ENCODE peak calls at places on chromosomes 4 and X, in five cellular contexts. P is IMR-90, V is HCT116, F is heart left ventricle, K is testis. J is an unnamed sample.

GRCh38 chr4:83858121-83858520 is 322.2 kb downstream of the GPAT3 start:
- DNase-seq in P (peak), V (no peak), F (no peak), K (no peak), J (no peak)

GRCh38 chr4:6360385-6360784 is 90.7 kb downstream of the WFS1 start:
- DNase-seq in P (no peak), V (no peak), F (no peak), K (no peak), J (no peak)

GRCh38 chrX:20374866-20375530 is 108.3 kb upstream of the RPS6KA3 start:
- DNase-seq in P (no peak), V (no peak), F (no peak), K (no peak), J (no peak)

GRCh38 chrX:23896983-23897382 is 10.8 kb downstream of the APOO start:
- DNase-seq in P (no peak), V (no peak), F (no peak), K (no peak), J (no peak)

GRCh38 chr4:184684491-184685189 is 35.1 kb downstream of the PRIMPOL start:
- DNase-seq in P (peak), V (no peak), F (no peak), K (no peak), J (no peak)

GRCh38 chr4:25234390-25235367 is 846 bp downstream of the PI4K2B start:
- DNase-seq in P (peak), V (peak), F (peak), K (peak), J (peak)

GRCh38 chrX:104372547-104372946 is 117.8 kb upstream of the ESX1 start:
- DNase-seq in P (no peak), V (no peak), F (no peak), K (no peak), J (no peak)

GRCh38 chr4:114464873-114465272 is 133.7 kb upstream of the UGT8 start:
- DNase-seq in P (peak), V (no peak), F (no peak), K (no peak), J (no peak)

GRCh38 chrX:7941390-7942042 is 14.3 kb upstream of the PNPLA4 start:
- DNase-seq in P (peak), V (no peak), F (no peak), K (peak), J (no peak)

GRCh38 chr4:11376571-11376970 is 52.1 kb downstream of the HS3ST1 start:
- DNase-seq in P (no peak), V (no peak), F (no peak), K (no peak), J (no peak)

GRCh38 chr4:152045781-152046571 is 285.2 kb upstream of the GATB start:
- DNase-seq in P (no peak), V (peak), F (peak), K (peak), J (peak)

GRCh38 chrX:99914676-99915075 is 495.4 kb downstream of the PCDH19 start:
- DNase-seq in P (no peak), V (no peak), F (no peak), K (no peak), J (no peak)

GRCh38 chr4:54229631-54230478 is 762 bp downstream of the PDGFRA start:
- DNase-seq in P (peak), V (no peak), F (no peak), K (no peak), J (no peak)

GRCh38 chr4:158788608-158789007 is 19.8 kb downstream of the FNIP2 start:
- DNase-seq in P (no peak), V (no peak), F (no peak), K (no peak), J (no peak)

GRCh38 chr4:89254847-89255246 is 52.8 kb downstream of the GPRIN3 start:
- DNase-seq in P (peak), V (peak), F (no peak), K (peak), J (no peak)

GRCh38 chr4:1502976-1503375 is 96.7 kb upstream of the NKX1-1 start:
- DNase-seq in P (no peak), V (no peak), F (peak), K (no peak), J (no peak)

GRCh38 chr4:96293806-96294205 is 453.9 kb downstream of the PDHA2 start:
- DNase-seq in P (no peak), V (no peak), F (no peak), K (no peak), J (no peak)

GRCh38 chrX:64850371-64851082 is 125.7 kb downstream of the ZC4H2 start:
- DNase-seq in P (no peak), V (no peak), F (no peak), K (no peak), J (no peak)

GRCh38 chrX:102517331-102517730 is 792 bp upstream of the TMSB15A start:
- DNase-seq in P (peak), V (no peak), F (no peak), K (no peak), J (no peak)

GRCh38 chr4:38795087-38795486 is 9.5 kb downstream of the TLR1 start:
- DNase-seq in P (no peak), V (no peak), F (no peak), K (no peak), J (no peak)

DNA sequence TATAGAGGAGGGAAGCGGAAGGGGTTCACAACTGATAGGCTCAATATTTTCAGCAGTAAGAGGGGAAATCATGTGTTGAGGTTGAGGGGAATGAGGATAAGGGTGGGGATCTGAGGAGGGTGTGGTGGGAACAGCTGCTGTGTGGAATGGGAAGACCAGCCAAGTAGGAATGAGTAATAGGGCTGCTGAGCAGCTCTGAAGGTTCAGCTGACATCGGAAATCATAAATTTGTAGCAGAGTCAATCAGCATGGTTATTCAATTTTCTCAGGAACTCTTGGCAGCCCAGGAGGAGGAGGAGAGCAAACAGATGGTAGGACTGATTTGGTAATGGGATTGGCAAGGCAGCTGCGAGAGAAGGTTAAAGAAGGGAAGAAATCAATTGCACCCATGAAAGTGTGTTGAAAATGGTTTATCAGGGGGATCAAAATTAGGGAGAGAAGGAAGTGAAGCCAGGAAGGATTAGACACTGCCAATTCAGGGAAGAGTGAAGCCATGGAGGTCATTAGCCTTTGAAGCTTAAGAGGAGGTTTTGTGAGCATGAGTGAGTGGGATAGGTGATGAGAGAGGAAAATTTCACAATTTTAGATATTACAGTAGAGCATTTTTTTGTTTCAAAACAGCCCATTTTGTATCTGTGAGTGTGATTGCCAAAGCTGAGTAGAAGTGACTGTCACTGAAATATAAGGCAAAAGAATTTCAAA is 82.6 kb downstream of the PCDH7 start:
- DNase-seq in P (peak), V (peak), F (no peak), K (no peak), J (no peak)
- TF ChIP-seq CTCF in P (no peak), V (no peak), F (no peak), K (no peak), J (no peak)

DNA sequence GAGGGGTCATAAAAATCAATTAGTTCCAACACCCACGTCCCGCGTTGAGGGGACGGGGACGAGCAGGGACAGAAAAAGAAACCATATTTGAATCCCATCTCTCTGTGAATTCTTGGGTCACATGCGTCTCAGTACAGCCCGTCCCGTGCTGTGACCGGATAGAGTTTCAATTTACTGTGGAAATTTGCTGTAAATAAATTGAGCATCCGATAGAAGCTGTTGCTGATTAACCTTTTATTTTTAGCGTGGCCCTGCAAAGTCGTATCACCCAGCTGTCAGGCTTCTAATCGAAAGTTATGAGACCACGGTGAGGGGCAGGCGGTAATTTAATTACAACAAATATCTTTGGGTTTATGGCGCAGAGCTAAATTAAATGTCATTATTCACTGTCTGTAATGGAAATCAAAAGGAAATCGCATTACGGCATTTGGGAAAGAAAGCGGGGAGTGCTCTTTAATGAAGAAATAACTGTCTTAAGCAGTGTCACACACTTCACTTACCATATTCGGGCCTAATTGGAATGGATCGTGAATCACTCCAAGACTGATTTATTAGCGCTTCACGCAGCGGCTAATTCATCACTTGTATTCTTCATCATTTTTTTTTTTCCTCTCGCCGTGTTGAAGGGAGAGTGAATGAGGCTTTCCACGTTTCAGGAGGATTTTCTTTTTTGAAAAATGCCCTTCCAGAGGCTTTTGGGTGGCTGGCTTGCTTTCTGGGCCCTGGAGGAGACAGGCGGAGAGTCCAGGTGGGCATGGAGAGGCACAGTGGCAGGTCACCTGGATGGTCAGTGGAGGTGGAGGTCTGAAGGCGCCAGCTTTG is 7.3 kb downstream of the SHOX start:
- DNase-seq in P (no peak), V (no peak), F (no peak), K (no peak), J (no peak)
- H3K4me3 ChIP-seq in P (no peak), V (no peak), F (peak), K (no peak), J (no peak)

GRCh38 chrX:134158821-134159512 is 78.0 kb upstream of the CCDC160 start:
- DNase-seq in P (no peak), V (no peak), F (no peak), K (no peak), J (no peak)

GRCh38 chrX:134163836-134164235 is 73.1 kb upstream of the CCDC160 start:
- DNase-seq in P (no peak), V (no peak), F (no peak), K (no peak), J (no peak)

GRCh38 chrX:134162032-134162431 is 75.0 kb upstream of the CCDC160 start:
- DNase-seq in P (no peak), V (no peak), F (no peak), K (no peak), J (peak)

DNA sequence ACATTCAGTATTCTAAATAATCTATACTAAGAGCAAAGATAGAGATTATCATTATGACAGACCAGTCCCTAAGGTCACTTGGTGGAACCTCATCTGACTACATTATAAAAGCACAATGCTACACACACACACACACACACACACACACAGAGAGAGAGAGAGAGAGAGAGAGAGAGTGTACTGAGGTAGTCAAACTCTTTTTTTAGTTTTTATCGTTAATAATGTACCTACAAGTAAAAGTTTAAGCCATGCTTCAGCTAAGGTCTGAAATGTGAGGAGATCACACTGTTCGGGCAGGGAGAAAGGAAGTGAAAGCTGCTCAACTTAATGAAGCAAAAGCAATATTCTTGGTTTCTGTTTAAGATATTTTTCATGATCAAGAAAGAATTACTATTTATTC is 75.8 kb upstream of the CCDC160 start:
- DNase-seq in P (no peak), V (no peak), F (no peak), K (no peak), J (no peak)
- TF ChIP-seq POLR2A in P (no peak), V (no peak), F (no peak), K (no peak), J (no peak)

DNA sequence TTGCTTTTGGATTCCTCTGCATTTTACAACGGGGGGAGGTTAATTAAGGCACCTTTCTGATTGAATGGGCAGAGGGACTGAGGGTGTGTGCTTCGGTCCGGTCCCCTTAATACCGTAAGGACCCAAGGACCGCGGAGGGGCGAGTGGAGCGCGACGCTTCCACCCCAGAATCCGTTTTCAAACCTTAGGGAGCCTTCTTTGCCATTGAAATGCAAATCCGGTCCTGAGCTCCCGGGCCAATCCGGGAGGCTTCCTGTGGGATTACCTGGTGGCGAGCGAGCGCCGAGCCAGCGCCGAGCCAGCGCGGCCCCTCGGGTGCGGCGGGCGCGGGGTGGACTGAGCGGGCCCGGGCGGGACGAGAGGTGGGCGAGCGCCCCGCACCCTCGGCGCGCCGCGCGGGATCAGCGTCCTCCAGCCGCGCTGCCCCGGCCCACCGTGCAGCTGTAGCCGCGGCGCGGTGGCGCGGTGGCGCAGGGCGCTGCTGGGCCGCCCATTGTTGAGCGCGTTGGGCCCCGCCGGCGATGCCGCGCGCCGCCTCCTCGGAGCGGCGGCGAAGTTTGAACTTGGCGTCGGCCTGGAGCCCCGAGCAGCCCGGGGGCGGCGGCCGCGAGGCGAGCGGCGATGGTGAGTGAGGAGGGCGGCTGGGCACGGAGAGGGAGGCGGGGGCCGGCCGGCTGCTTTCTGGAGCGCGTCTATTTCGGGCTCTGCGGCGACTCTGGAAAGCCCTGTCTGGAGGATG is 208.7 kb downstream of the SOWAHB start:
- DNase-seq in P (peak), V (peak), F (peak), K (peak), J (peak)
- TF ChIP-seq CTCF in P (peak), V (no peak), F (no peak), K (no peak), J (no peak)

GRCh38 chr4:48194986-48195773 is 61.1 kb upstream of the TXK start:
- DNase-seq in P (peak), V (no peak), F (no peak), K (no peak), J (no peak)

GRCh38 chr4:48193921-48194320 is 59.9 kb upstream of the TXK start:
- DNase-seq in P (no peak), V (no peak), F (no peak), K (no peak), J (no peak)

GRCh38 chr4:48191758-48192157 is 57.7 kb upstream of the TXK start:
- DNase-seq in P (no peak), V (no peak), F (no peak), K (no peak), J (no peak)

GRCh38 chr4:48190839-48191238 is 56.8 kb upstream of the TXK start:
- DNase-seq in P (no peak), V (no peak), F (no peak), K (no peak), J (no peak)

DNA sequence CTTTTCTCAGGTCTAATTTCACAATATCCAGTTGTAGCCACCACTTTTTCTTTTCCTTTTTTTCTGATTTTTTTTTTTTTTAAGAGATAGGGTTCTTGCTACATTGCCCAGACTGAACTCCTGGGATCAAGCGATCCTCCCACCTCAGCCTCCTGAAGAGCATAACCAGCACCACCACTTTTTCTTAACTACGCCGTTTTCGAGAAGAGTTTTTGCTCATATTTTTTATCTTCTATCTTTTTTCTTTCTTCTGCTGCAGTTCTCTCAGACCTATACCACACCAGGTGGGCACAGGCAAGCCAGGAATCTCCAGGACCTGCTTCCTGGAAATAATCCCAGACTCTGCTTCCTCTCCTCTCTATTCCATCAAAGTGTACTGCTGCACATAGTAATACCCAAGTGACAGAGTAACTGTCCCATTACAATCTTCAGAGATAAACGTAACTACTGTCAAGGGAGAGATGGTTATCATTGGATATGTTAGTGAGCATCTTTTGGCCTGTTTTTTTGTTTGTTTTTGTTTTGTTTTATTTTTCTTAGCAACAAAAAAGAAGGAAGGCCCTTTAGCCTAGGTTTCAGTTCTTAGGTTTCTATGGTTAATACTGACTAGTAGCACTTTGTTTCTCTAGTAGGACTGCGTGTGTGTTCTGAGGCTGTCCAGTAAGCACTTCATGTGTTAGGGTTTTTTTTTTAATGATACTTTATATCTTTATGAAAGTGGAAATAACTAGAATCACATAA is 59.2 kb upstream of the TXK start:
- DNase-seq in P (no peak), V (no peak), F (no peak), K (no peak), J (no peak)
- H3K4me3 ChIP-seq in P (no peak), V (no peak), F (no peak), K (no peak), J (no peak)

GRCh38 chrX:77910108-77910840 is at the start of gene ATP7A:
- DNase-seq in P (peak), V (peak), F (peak), K (peak), J (peak)
- TF ChIP-seq POLR2A in P (peak), V (no peak), F (no peak), K (no peak), J (peak)

GRCh38 chrX:135695471-135695870 is 18.0 kb upstream of the CT45A1 start:
- DNase-seq in P (no peak), V (no peak), F (no peak), K (no peak), J (no peak)

GRCh38 chrX:135698924-135699323 is 14.5 kb upstream of the CT45A1 start:
- DNase-seq in P (no peak), V (no peak), F (no peak), K (no peak), J (no peak)

DNA sequence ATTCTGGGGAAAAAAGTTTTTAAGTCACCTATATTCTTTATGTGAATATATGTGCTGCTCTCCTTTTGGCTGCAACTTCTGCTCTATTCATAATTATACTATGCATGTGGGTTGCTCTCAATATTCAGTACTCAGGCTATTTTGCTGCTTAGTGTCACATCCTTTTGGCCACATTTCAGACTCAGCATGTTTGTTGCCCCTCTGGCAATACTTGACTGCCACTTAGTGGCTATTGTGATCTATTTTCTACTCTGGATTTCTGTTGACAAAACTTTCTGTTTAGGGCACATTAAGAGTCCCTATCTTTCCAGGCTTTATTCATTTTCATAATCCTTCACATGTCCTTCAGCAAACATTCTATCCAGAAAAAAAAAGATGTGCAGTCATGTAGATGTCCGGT is 15.8 kb upstream of the CT45A1 start:
- DNase-seq in P (no peak), V (no peak), F (no peak), K (no peak), J (no peak)
- TF ChIP-seq CTCF in P (peak), V (no peak), F (no peak), K (no peak), J (no peak)

GRCh38 chrX:119606508-119607389 is 525 bp upstream of the NKRF start:
- DNase-seq in P (peak), V (peak), F (no peak), K (peak), J (no peak)
- H3K4me3 ChIP-seq in P (peak), V (peak), F (peak), K (peak), J (peak)

DNA sequence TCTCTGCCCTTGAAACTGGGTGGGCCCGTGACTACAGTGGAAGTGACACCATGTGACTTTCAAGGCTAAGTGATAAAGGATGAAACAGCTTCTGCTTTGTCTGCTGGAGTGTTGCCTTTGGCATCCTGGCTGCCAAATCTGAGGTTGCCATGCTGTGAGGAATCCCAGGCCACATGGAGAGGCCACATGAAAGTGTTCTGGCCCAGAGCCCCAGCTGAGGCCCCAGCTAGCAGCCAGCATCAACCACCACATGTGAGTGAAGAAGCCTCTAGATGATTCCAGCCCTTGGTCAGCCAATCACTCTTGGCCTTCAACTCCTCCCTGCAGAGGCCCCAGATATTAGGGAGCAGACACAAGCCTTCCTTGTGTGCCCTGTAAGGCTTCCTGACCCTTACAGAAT is 94.4 kb upstream of the BCOR start:
- DNase-seq in P (no peak), V (no peak), F (no peak), K (no peak), J (no peak)
- TF ChIP-seq POLR2A in P (no peak), V (no peak), F (no peak), K (no peak), J (no peak)